ENCODE peak calls at places on chromosomes 5 and 9, in nine cellular contexts. A is NCI-H187; L is hepatic stellate cell; I is tibial nerve; G is progenitor cell of endocrine pancreas; R is activated naive CD4-positive, alpha-beta T cell; V is CD8-positive, alpha-beta memory T cell; D is COR-L47; J is choroid plexus epithelial cell. Q is an unnamed sample.

GRCh38 chr9:28971881-28972280 is 1398.6 kb upstream of the C9orf72 start:
- DNase-seq in V (no peak), G (no peak), I (no peak), A (no peak), J (no peak), R (no peak), D (no peak), L (no peak), Q (no peak)

GRCh38 chr9:71678999-71679398 is 89.3 kb downstream of the CEMIP2 start:
- DNase-seq in V (no peak), R (no peak), A (no peak), G (no peak), I (no peak), L (no peak), J (peak; percentile 63), D (no peak), Q (no peak)

GRCh38 chr5:123012321-123012720 is 24.2 kb downstream of the PPIC start:
- DNase-seq in G (no peak), D (no peak), A (no peak), R (no peak), J (no peak), L (no peak), I (no peak), V (no peak), Q (no peak)

GRCh38 chr5:168295574-168296201 is 4.2 kb downstream of the WWC1 start:
- DNase-seq in J (peak; percentile 85), A (no peak), D (no peak), G (peak; percentile 48), I (no peak), R (no peak), V (no peak), L (peak; percentile 58), Q (peak; percentile 91)

GRCh38 chr5:160922311-160922710 is 70.3 kb upstream of the ATP10B start:
- DNase-seq in G (no peak), L (no peak), V (no peak), D (no peak), I (no peak), A (no peak), R (no peak), J (no peak), Q (no peak)

GRCh38 chr5:64972591-64972990 is 203.9 kb downstream of the CWC27 start:
- DNase-seq in A (no peak), G (no peak), R (no peak), I (no peak), J (peak; percentile 5), D (no peak), V (no peak), L (no peak), Q (no peak)

GRCh38 chr5:6703791-6704190 is 9.4 kb upstream of the TENT4A start:
- DNase-seq in D (no peak), V (no peak), L (no peak), R (no peak), A (no peak), I (no peak), G (no peak), J (peak; percentile 54), Q (no peak)

GRCh38 chr5:174044855-174045254 is 651 bp upstream of the NSG2 start:
- DNase-seq in D (no peak), V (no peak), A (no peak), I (no peak), G (no peak), L (no peak), J (no peak), R (no peak), Q (no peak)

GRCh38 chr5:132334812-132335211 is 34.7 kb upstream of the SLC22A5 start:
- DNase-seq in I (no peak), R (no peak), D (peak; percentile 39), J (no peak), V (no peak), L (no peak), G (no peak), A (no peak), Q (no peak)

GRCh38 chr9:4620046-4620765 is 41.9 kb upstream of the PLPP6 start:
- DNase-seq in G (no peak), A (no peak), J (no peak), R (no peak), I (no peak), V (peak; percentile 25), L (no peak), D (no peak), Q (no peak)

GRCh38 chr5:418681-419121 is 24.3 kb upstream of the EXOC3 start:
- DNase-seq in G (no peak), D (peak; percentile 31), I (no peak), V (no peak), R (no peak), L (no peak), J (no peak), A (no peak), Q (no peak)

GRCh38 chr5:143078321-143078720 is 308.1 kb downstream of the ARHGAP26 start:
- DNase-seq in J (no peak), L (no peak), V (no peak), A (no peak), D (no peak), R (no peak), I (no peak), G (no peak), Q (no peak)

GRCh38 chr5:77168884-77169254 is 41.6 kb upstream of the PDE8B start:
- DNase-seq in R (no peak), G (no peak), L (no peak), J (peak; percentile 29), D (peak; percentile 46), I (no peak), V (no peak), A (peak; percentile 24), Q (no peak)

GRCh38 chr9:94161673-94162072 is 77.4 kb downstream of the PTPDC1 start:
- DNase-seq in A (no peak), L (no peak), V (no peak), G (no peak), J (no peak), R (no peak), I (no peak), D (no peak), Q (no peak)

GRCh38 chr5:135999396-136000139 is 29.2 kb upstream of the TGFBI start:
- DNase-seq in G (no peak), J (peak; percentile 88), R (no peak), A (no peak), V (no peak), L (peak; percentile 63), D (no peak), I (no peak), Q (no peak)

GRCh38 chr5:54007822-54008777 is 302.3 kb downstream of the ARL15 start:
- DNase-seq in J (peak; percentile 68), I (no peak), G (no peak), L (peak; percentile 37), D (no peak), R (no peak), V (no peak), A (no peak), Q (no peak)

GRCh38 chr9:89372979-89373378 is 54.7 kb downstream of the SECISBP2 start:
- DNase-seq in V (no peak), L (no peak), A (no peak), I (no peak), J (no peak), D (no peak), G (no peak), R (no peak), Q (no peak)

GRCh38 chr5:168885324-168886120 is 306.4 kb upstream of the PANK3 start:
- DNase-seq in V (no peak), I (no peak), J (no peak), G (no peak), L (no peak), D (no peak), A (no peak), R (no peak), Q (no peak)

GRCh38 chr9:2359821-2360220 is 261.8 kb upstream of the VLDLR start:
- DNase-seq in R (no peak), J (no peak), G (no peak), L (no peak), A (peak; percentile 68), D (no peak), V (no peak), I (no peak), Q (no peak)

GRCh38 chr9:123359546-123359945 is 3.5 kb downstream of the CRB2 start:
- DNase-seq in G (no peak), D (no peak), R (no peak), V (no peak), L (no peak), I (no peak), J (no peak), A (peak; percentile 3), Q (no peak)

GRCh38 chr5:135458921-135459331 is 6.8 kb upstream of the TIFAB start:
- DNase-seq in A (no peak), L (peak; percentile 70), G (no peak), I (no peak), D (no peak), V (no peak), R (no peak), J (peak; percentile 76), Q (peak; percentile 56)

GRCh38 chr9:126380447-126380846 is 53.8 kb downstream of the MVB12B start:
- DNase-seq in G (no peak), I (no peak), V (no peak), A (no peak), L (no peak), D (no peak), J (no peak), R (no peak), Q (no peak)

GRCh38 chr5:133895979-133896378 is 72.4 kb downstream of the C5orf15 start:
- DNase-seq in G (no peak), R (no peak), V (no peak), D (no peak), I (no peak), L (no peak), J (no peak), A (no peak), Q (no peak)

GRCh38 chr9:97740848-97741821 is 44.0 kb upstream of the XPA start:
- DNase-seq in I (no peak), J (peak; percentile 23), A (no peak), R (no peak), G (peak; percentile 59), V (peak; percentile 10), D (no peak), L (peak; percentile 65), Q (peak; percentile 56)